ENCODE peak calls at places on chromosomes 13 and 19, in ten cellular contexts. One of them, this sample, is unnamed.

GRCh38 chr19:12527034-12527836 is 24.0 kb downstream of the ZNF564 start:
- DNase-seq in CD8-positive, alpha-beta T cell: no peak
- DNase-seq in GM13976: no peak
- DNase-seq in GOT3: no peak
- DNase-seq in psoas muscle: no peak
- DNase-seq in stimulated activated CD4-positive, alpha-beta T cell treated with anti-CD3 and anti-CD28 coated beads, Interleukin-2, amount 100 ng/mL, for 48 hours: no peak
- DNase-seq in amniotic stem cell: no peak
- DNase-seq in skeletal muscle cell: peak
- DNase-seq in activated CD8-positive, alpha-beta T cell treated with anti-CD3 and anti-CD28 coated beads, Interleukin-2, amount 10 ng/mL, durations not matched to agents 7 days and 5 days: no peak
- DNase-seq in T-helper 2 cell: no peak
- DNase-seq in this sample: no peak

GRCh38 chr13:44236370-44236769 is 137.3 kb upstream of the SERP2 start:
- DNase-seq in CD8-positive, alpha-beta T cell: no peak
- DNase-seq in GM13976: no peak
- DNase-seq in GOT3: no peak
- DNase-seq in psoas muscle: no peak
- DNase-seq in stimulated activated CD4-positive, alpha-beta T cell treated with anti-CD3 and anti-CD28 coated beads, Interleukin-2, amount 100 ng/mL, for 48 hours: no peak
- DNase-seq in amniotic stem cell: no peak
- DNase-seq in skeletal muscle cell: no peak
- DNase-seq in activated CD8-positive, alpha-beta T cell treated with anti-CD3 and anti-CD28 coated beads, Interleukin-2, amount 10 ng/mL, durations not matched to agents 7 days and 5 days: no peak
- DNase-seq in T-helper 2 cell: no peak
- DNase-seq in this sample: no peak

GRCh38 chr13:97148894-97149293 is 73.2 kb upstream of the MBNL2 start:
- DNase-seq in CD8-positive, alpha-beta T cell: no peak
- DNase-seq in GM13976: no peak
- DNase-seq in GOT3: no peak
- DNase-seq in psoas muscle: no peak
- DNase-seq in stimulated activated CD4-positive, alpha-beta T cell treated with anti-CD3 and anti-CD28 coated beads, Interleukin-2, amount 100 ng/mL, for 48 hours: no peak
- DNase-seq in amniotic stem cell: no peak
- DNase-seq in skeletal muscle cell: peak
- DNase-seq in activated CD8-positive, alpha-beta T cell treated with anti-CD3 and anti-CD28 coated beads, Interleukin-2, amount 10 ng/mL, durations not matched to agents 7 days and 5 days: no peak
- DNase-seq in T-helper 2 cell: no peak
- DNase-seq in this sample: no peak

GRCh38 chr13:76803831-76804230 is 82.4 kb downstream of the KCTD12 start:
- DNase-seq in CD8-positive, alpha-beta T cell: no peak
- DNase-seq in GM13976: no peak
- DNase-seq in GOT3: no peak
- DNase-seq in psoas muscle: no peak
- DNase-seq in stimulated activated CD4-positive, alpha-beta T cell treated with anti-CD3 and anti-CD28 coated beads, Interleukin-2, amount 100 ng/mL, for 48 hours: no peak
- DNase-seq in amniotic stem cell: no peak
- DNase-seq in skeletal muscle cell: no peak
- DNase-seq in activated CD8-positive, alpha-beta T cell treated with anti-CD3 and anti-CD28 coated beads, Interleukin-2, amount 10 ng/mL, durations not matched to agents 7 days and 5 days: no peak
- DNase-seq in T-helper 2 cell: no peak
- DNase-seq in this sample: no peak

GRCh38 chr13:43229506-43229905 is 206.1 kb downstream of the DNAJC15 start:
- DNase-seq in CD8-positive, alpha-beta T cell: no peak
- DNase-seq in GM13976: no peak
- DNase-seq in GOT3: no peak
- DNase-seq in psoas muscle: no peak
- DNase-seq in stimulated activated CD4-positive, alpha-beta T cell treated with anti-CD3 and anti-CD28 coated beads, Interleukin-2, amount 100 ng/mL, for 48 hours: no peak
- DNase-seq in amniotic stem cell: no peak
- DNase-seq in skeletal muscle cell: no peak
- DNase-seq in activated CD8-positive, alpha-beta T cell treated with anti-CD3 and anti-CD28 coated beads, Interleukin-2, amount 10 ng/mL, durations not matched to agents 7 days and 5 days: no peak
- DNase-seq in T-helper 2 cell: no peak
- DNase-seq in this sample: no peak

GRCh38 chr13:38350114-38350617 is 515 bp downstream of the UFM1 start:
- DNase-seq in CD8-positive, alpha-beta T cell: peak
- DNase-seq in GM13976: peak
- DNase-seq in GOT3: no peak
- DNase-seq in psoas muscle: peak
- DNase-seq in stimulated activated CD4-positive, alpha-beta T cell treated with anti-CD3 and anti-CD28 coated beads, Interleukin-2, amount 100 ng/mL, for 48 hours: peak
- DNase-seq in amniotic stem cell: no peak
- DNase-seq in skeletal muscle cell: no peak
- DNase-seq in activated CD8-positive, alpha-beta T cell treated with anti-CD3 and anti-CD28 coated beads, Interleukin-2, amount 10 ng/mL, durations not matched to agents 7 days and 5 days: peak
- DNase-seq in T-helper 2 cell: peak
- DNase-seq in this sample: no peak

GRCh38 chr19:16575861-16576689 is 3.9 kb upstream of the SLC35E1 start:
- DNase-seq in CD8-positive, alpha-beta T cell: no peak
- DNase-seq in GM13976: no peak
- DNase-seq in GOT3: no peak
- DNase-seq in psoas muscle: no peak
- DNase-seq in stimulated activated CD4-positive, alpha-beta T cell treated with anti-CD3 and anti-CD28 coated beads, Interleukin-2, amount 100 ng/mL, for 48 hours: no peak
- DNase-seq in amniotic stem cell: no peak
- DNase-seq in skeletal muscle cell: no peak
- DNase-seq in activated CD8-positive, alpha-beta T cell treated with anti-CD3 and anti-CD28 coated beads, Interleukin-2, amount 10 ng/mL, durations not matched to agents 7 days and 5 days: no peak
- DNase-seq in T-helper 2 cell: no peak
- DNase-seq in this sample: no peak

GRCh38 chr19:48543121-48543710 is 8.8 kb upstream of the SULT2B1 start:
- DNase-seq in CD8-positive, alpha-beta T cell: no peak
- DNase-seq in GM13976: no peak
- DNase-seq in GOT3: no peak
- DNase-seq in psoas muscle: peak
- DNase-seq in stimulated activated CD4-positive, alpha-beta T cell treated with anti-CD3 and anti-CD28 coated beads, Interleukin-2, amount 100 ng/mL, for 48 hours: no peak
- DNase-seq in amniotic stem cell: no peak
- DNase-seq in skeletal muscle cell: no peak
- DNase-seq in activated CD8-positive, alpha-beta T cell treated with anti-CD3 and anti-CD28 coated beads, Interleukin-2, amount 10 ng/mL, durations not matched to agents 7 days and 5 days: no peak
- DNase-seq in T-helper 2 cell: no peak
- DNase-seq in this sample: no peak

GRCh38 chr13:71618154-71618553 is 248.8 kb downstream of the DACH1 start:
- DNase-seq in CD8-positive, alpha-beta T cell: no peak
- DNase-seq in GM13976: no peak
- DNase-seq in GOT3: no peak
- DNase-seq in psoas muscle: no peak
- DNase-seq in stimulated activated CD4-positive, alpha-beta T cell treated with anti-CD3 and anti-CD28 coated beads, Interleukin-2, amount 100 ng/mL, for 48 hours: no peak
- DNase-seq in amniotic stem cell: no peak
- DNase-seq in skeletal muscle cell: no peak
- DNase-seq in activated CD8-positive, alpha-beta T cell treated with anti-CD3 and anti-CD28 coated beads, Interleukin-2, amount 10 ng/mL, durations not matched to agents 7 days and 5 days: no peak
- DNase-seq in T-helper 2 cell: no peak
- DNase-seq in this sample: no peak

GRCh38 chr19:58181902-58182576 is 822 bp upstream of the ZNF274 start:
- DNase-seq in CD8-positive, alpha-beta T cell: peak
- DNase-seq in GM13976: peak
- DNase-seq in GOT3: no peak
- DNase-seq in psoas muscle: peak
- DNase-seq in stimulated activated CD4-positive, alpha-beta T cell treated with anti-CD3 and anti-CD28 coated beads, Interleukin-2, amount 100 ng/mL, for 48 hours: peak
- DNase-seq in amniotic stem cell: no peak
- DNase-seq in skeletal muscle cell: no peak
- DNase-seq in activated CD8-positive, alpha-beta T cell treated with anti-CD3 and anti-CD28 coated beads, Interleukin-2, amount 10 ng/mL, durations not matched to agents 7 days and 5 days: peak
- DNase-seq in T-helper 2 cell: no peak
- DNase-seq in this sample: no peak

GRCh38 chr13:41505209-41505835 is 48.0 kb downstream of the RGCC start:
- DNase-seq in CD8-positive, alpha-beta T cell: no peak
- DNase-seq in GM13976: no peak
- DNase-seq in GOT3: no peak
- DNase-seq in psoas muscle: no peak
- DNase-seq in stimulated activated CD4-positive, alpha-beta T cell treated with anti-CD3 and anti-CD28 coated beads, Interleukin-2, amount 100 ng/mL, for 48 hours: no peak
- DNase-seq in amniotic stem cell: peak
- DNase-seq in skeletal muscle cell: peak
- DNase-seq in activated CD8-positive, alpha-beta T cell treated with anti-CD3 and anti-CD28 coated beads, Interleukin-2, amount 10 ng/mL, durations not matched to agents 7 days and 5 days: peak
- DNase-seq in T-helper 2 cell: no peak
- DNase-seq in this sample: no peak

GRCh38 chr19:3986260-3987041 is 1.2 kb upstream of the EEF2 start:
- DNase-seq in CD8-positive, alpha-beta T cell: peak
- DNase-seq in GM13976: no peak
- DNase-seq in GOT3: no peak
- DNase-seq in psoas muscle: peak
- DNase-seq in stimulated activated CD4-positive, alpha-beta T cell treated with anti-CD3 and anti-CD28 coated beads, Interleukin-2, amount 100 ng/mL, for 48 hours: no peak
- DNase-seq in amniotic stem cell: peak
- DNase-seq in skeletal muscle cell: no peak
- DNase-seq in activated CD8-positive, alpha-beta T cell treated with anti-CD3 and anti-CD28 coated beads, Interleukin-2, amount 10 ng/mL, durations not matched to agents 7 days and 5 days: peak
- DNase-seq in T-helper 2 cell: no peak
- DNase-seq in this sample: peak

GRCh38 chr19:49677901-49678674 is 1.0 kb downstream of the PRMT1 start:
- DNase-seq in CD8-positive, alpha-beta T cell: peak
- DNase-seq in GM13976: peak
- DNase-seq in GOT3: peak
- DNase-seq in psoas muscle: peak
- DNase-seq in stimulated activated CD4-positive, alpha-beta T cell treated with anti-CD3 and anti-CD28 coated beads, Interleukin-2, amount 100 ng/mL, for 48 hours: peak
- DNase-seq in amniotic stem cell: no peak
- DNase-seq in skeletal muscle cell: peak
- DNase-seq in activated CD8-positive, alpha-beta T cell treated with anti-CD3 and anti-CD28 coated beads, Interleukin-2, amount 10 ng/mL, durations not matched to agents 7 days and 5 days: peak
- DNase-seq in T-helper 2 cell: peak
- DNase-seq in this sample: peak

GRCh38 chr19:42316223-42317211 is 3.4 kb downstream of the TMEM145 start:
- DNase-seq in CD8-positive, alpha-beta T cell: no peak
- DNase-seq in GM13976: peak
- DNase-seq in GOT3: no peak
- DNase-seq in psoas muscle: no peak
- DNase-seq in stimulated activated CD4-positive, alpha-beta T cell treated with anti-CD3 and anti-CD28 coated beads, Interleukin-2, amount 100 ng/mL, for 48 hours: no peak
- DNase-seq in amniotic stem cell: no peak
- DNase-seq in skeletal muscle cell: no peak
- DNase-seq in activated CD8-positive, alpha-beta T cell treated with anti-CD3 and anti-CD28 coated beads, Interleukin-2, amount 10 ng/mL, durations not matched to agents 7 days and 5 days: no peak
- DNase-seq in T-helper 2 cell: no peak
- DNase-seq in this sample: no peak

GRCh38 chr13:37059136-37059847 is at the start of gene SUPT20H:
- DNase-seq in CD8-positive, alpha-beta T cell: peak
- DNase-seq in GM13976: peak
- DNase-seq in GOT3: peak
- DNase-seq in psoas muscle: peak
- DNase-seq in stimulated activated CD4-positive, alpha-beta T cell treated with anti-CD3 and anti-CD28 coated beads, Interleukin-2, amount 100 ng/mL, for 48 hours: peak
- DNase-seq in amniotic stem cell: peak
- DNase-seq in skeletal muscle cell: peak
- DNase-seq in activated CD8-positive, alpha-beta T cell treated with anti-CD3 and anti-CD28 coated beads, Interleukin-2, amount 10 ng/mL, durations not matched to agents 7 days and 5 days: peak
- DNase-seq in T-helper 2 cell: peak
- DNase-seq in this sample: peak

GRCh38 chr13:109785141-109785891 is 1.1 kb downstream of the IRS2 start:
- DNase-seq in CD8-positive, alpha-beta T cell: peak
- DNase-seq in GM13976: no peak
- DNase-seq in GOT3: no peak
- DNase-seq in psoas muscle: peak
- DNase-seq in stimulated activated CD4-positive, alpha-beta T cell treated with anti-CD3 and anti-CD28 coated beads, Interleukin-2, amount 100 ng/mL, for 48 hours: no peak
- DNase-seq in amniotic stem cell: no peak
- DNase-seq in skeletal muscle cell: no peak
- DNase-seq in activated CD8-positive, alpha-beta T cell treated with anti-CD3 and anti-CD28 coated beads, Interleukin-2, amount 10 ng/mL, durations not matched to agents 7 days and 5 days: peak
- DNase-seq in T-helper 2 cell: peak
- DNase-seq in this sample: no peak

GRCh38 chr19:14004619-14005380 is 1.3 kb downstream of the RFX1 start:
- DNase-seq in CD8-positive, alpha-beta T cell: no peak
- DNase-seq in GM13976: no peak
- DNase-seq in GOT3: no peak
- DNase-seq in psoas muscle: peak
- DNase-seq in stimulated activated CD4-positive, alpha-beta T cell treated with anti-CD3 and anti-CD28 coated beads, Interleukin-2, amount 100 ng/mL, for 48 hours: no peak
- DNase-seq in amniotic stem cell: no peak
- DNase-seq in skeletal muscle cell: no peak
- DNase-seq in activated CD8-positive, alpha-beta T cell treated with anti-CD3 and anti-CD28 coated beads, Interleukin-2, amount 10 ng/mL, durations not matched to agents 7 days and 5 days: no peak
- DNase-seq in T-helper 2 cell: no peak
- DNase-seq in this sample: peak

GRCh38 chr13:93254775-93255174 is 28.2 kb downstream of the GPC6 start:
- DNase-seq in CD8-positive, alpha-beta T cell: no peak
- DNase-seq in GM13976: no peak
- DNase-seq in GOT3: no peak
- DNase-seq in psoas muscle: no peak
- DNase-seq in stimulated activated CD4-positive, alpha-beta T cell treated with anti-CD3 and anti-CD28 coated beads, Interleukin-2, amount 100 ng/mL, for 48 hours: no peak
- DNase-seq in amniotic stem cell: no peak
- DNase-seq in skeletal muscle cell: no peak
- DNase-seq in activated CD8-positive, alpha-beta T cell treated with anti-CD3 and anti-CD28 coated beads, Interleukin-2, amount 10 ng/mL, durations not matched to agents 7 days and 5 days: no peak
- DNase-seq in T-helper 2 cell: no peak
- DNase-seq in this sample: no peak

GRCh38 chr13:102642475-102642874 is 45.7 kb downstream of the TPP2 start:
- DNase-seq in CD8-positive, alpha-beta T cell: no peak
- DNase-seq in GM13976: no peak
- DNase-seq in GOT3: no peak
- DNase-seq in psoas muscle: peak
- DNase-seq in stimulated activated CD4-positive, alpha-beta T cell treated with anti-CD3 and anti-CD28 coated beads, Interleukin-2, amount 100 ng/mL, for 48 hours: no peak
- DNase-seq in amniotic stem cell: no peak
- DNase-seq in skeletal muscle cell: no peak
- DNase-seq in activated CD8-positive, alpha-beta T cell treated with anti-CD3 and anti-CD28 coated beads, Interleukin-2, amount 10 ng/mL, durations not matched to agents 7 days and 5 days: no peak
- DNase-seq in T-helper 2 cell: no peak
- DNase-seq in this sample: peak

GRCh38 chr13:63124863-63125262 is 1709.2 kb upstream of the PCDH20 start:
- DNase-seq in CD8-positive, alpha-beta T cell: no peak
- DNase-seq in GM13976: no peak
- DNase-seq in GOT3: no peak
- DNase-seq in psoas muscle: no peak
- DNase-seq in stimulated activated CD4-positive, alpha-beta T cell treated with anti-CD3 and anti-CD28 coated beads, Interleukin-2, amount 100 ng/mL, for 48 hours: no peak
- DNase-seq in amniotic stem cell: no peak
- DNase-seq in skeletal muscle cell: no peak
- DNase-seq in activated CD8-positive, alpha-beta T cell treated with anti-CD3 and anti-CD28 coated beads, Interleukin-2, amount 10 ng/mL, durations not matched to agents 7 days and 5 days: no peak
- DNase-seq in T-helper 2 cell: no peak
- DNase-seq in this sample: no peak

GRCh38 chr19:56595548-56595899 is 422 bp downstream of the ZNF71 start:
- DNase-seq in CD8-positive, alpha-beta T cell: no peak
- DNase-seq in GM13976: no peak
- DNase-seq in GOT3: no peak
- DNase-seq in psoas muscle: no peak
- DNase-seq in stimulated activated CD4-positive, alpha-beta T cell treated with anti-CD3 and anti-CD28 coated beads, Interleukin-2, amount 100 ng/mL, for 48 hours: peak
- DNase-seq in amniotic stem cell: no peak
- DNase-seq in skeletal muscle cell: no peak
- DNase-seq in activated CD8-positive, alpha-beta T cell treated with anti-CD3 and anti-CD28 coated beads, Interleukin-2, amount 10 ng/mL, durations not matched to agents 7 days and 5 days: peak
- DNase-seq in T-helper 2 cell: no peak
- DNase-seq in this sample: no peak

GRCh38 chr19:1474011-1474764 is 4.8 kb downstream of the C19orf25 start:
- DNase-seq in CD8-positive, alpha-beta T cell: no peak
- DNase-seq in GM13976: no peak
- DNase-seq in GOT3: no peak
- DNase-seq in psoas muscle: no peak
- DNase-seq in stimulated activated CD4-positive, alpha-beta T cell treated with anti-CD3 and anti-CD28 coated beads, Interleukin-2, amount 100 ng/mL, for 48 hours: no peak
- DNase-seq in amniotic stem cell: no peak
- DNase-seq in skeletal muscle cell: no peak
- DNase-seq in activated CD8-positive, alpha-beta T cell treated with anti-CD3 and anti-CD28 coated beads, Interleukin-2, amount 10 ng/mL, durations not matched to agents 7 days and 5 days: no peak
- DNase-seq in T-helper 2 cell: no peak
- DNase-seq in this sample: peak

GRCh38 chr13:54091884-54092283 is 1063.3 kb downstream of the OLFM4 start:
- DNase-seq in CD8-positive, alpha-beta T cell: no peak
- DNase-seq in GM13976: no peak
- DNase-seq in GOT3: no peak
- DNase-seq in psoas muscle: no peak
- DNase-seq in stimulated activated CD4-positive, alpha-beta T cell treated with anti-CD3 and anti-CD28 coated beads, Interleukin-2, amount 100 ng/mL, for 48 hours: no peak
- DNase-seq in amniotic stem cell: no peak
- DNase-seq in skeletal muscle cell: no peak
- DNase-seq in activated CD8-positive, alpha-beta T cell treated with anti-CD3 and anti-CD28 coated beads, Interleukin-2, amount 10 ng/mL, durations not matched to agents 7 days and 5 days: no peak
- DNase-seq in T-helper 2 cell: no peak
- DNase-seq in this sample: no peak

This sample was measured in midbrain.